ENCODE peak calls at places on chromosomes 13 and 19, in eight cellular contexts. X is psoas muscle, K is fibroblast of the aortic adventitia, H is AG10803, W is ascending aorta, Y is kidney epithelial cell, I is cardiac fibroblast, V is epithelial cell of esophagus. A is an unnamed sample.
A peak's percentile ranks its signal among the peaks of the same experiment; 100 is the strongest.

GRCh38 chr19:4431808-4432674 is 25.6 kb downstream of the UBXN6 start:
- DNase-seq in X (no peak), K (no peak), H (no peak), W (no peak), Y (no peak), I (no peak), V (no peak), A (no peak)

GRCh38 chr19:5955638-5955935 is 22.4 kb downstream of the RANBP3 start:
- DNase-seq in X (no peak), K (peak; percentile 65), H (peak; percentile 72), W (no peak), Y (no peak), I (no peak), V (no peak), A (no peak)

GRCh38 chr13:45362939-45363338 is 22.0 kb upstream of the TPT1 start:
- DNase-seq in X (no peak), K (no peak), H (no peak), W (no peak), Y (no peak), I (no peak), V (no peak), A (no peak)

GRCh38 chr13:84121456-84121855 is 239.2 kb upstream of the SLITRK1 start:
- DNase-seq in X (no peak), K (peak; percentile 43), H (peak; percentile 38), W (no peak), Y (no peak), I (peak; percentile 20), V (peak; percentile 80), A (no peak)

GRCh38 chr13:77696006-77696862 is 1.3 kb upstream of the SLAIN1 start:
- DNase-seq in X (no peak), K (no peak), H (no peak), W (no peak), Y (no peak), I (no peak), V (no peak), A (peak; percentile 3)

GRCh38 chr19:33047422-33047821 is 17.3 kb downstream of the RHPN2 start:
- DNase-seq in X (no peak), K (peak; percentile 7), H (no peak), W (no peak), Y (peak; percentile 61), I (no peak), V (peak; percentile 96), A (peak; percentile 99)

GRCh38 chr13:42392706-42393572 is 121.0 kb downstream of the AKAP11 start:
- DNase-seq in X (no peak), K (peak; percentile 11), H (no peak), W (no peak), Y (no peak), I (no peak), V (peak; percentile 7), A (peak; percentile 50)

GRCh38 chr13:37134411-37135041 is 29.1 kb upstream of the CSNK1A1L start:
- DNase-seq in X (no peak), K (peak; percentile 95), H (peak; percentile 93), W (no peak), Y (peak; percentile 32), I (peak; percentile 96), V (no peak), A (no peak)

GRCh38 chr19:30204721-30205120 is 167.5 kb upstream of the ZNF536 start:
- DNase-seq in X (no peak), K (no peak), H (no peak), W (no peak), Y (no peak), I (no peak), V (no peak), A (no peak)

GRCh38 chr13:50191004-50191403 is 175.8 kb downstream of the KCNRG start:
- DNase-seq in X (no peak), K (no peak), H (no peak), W (no peak), Y (no peak), I (no peak), V (no peak), A (no peak)

GRCh38 chr13:46885018-46885417 is 11.8 kb downstream of the HTR2A start:
- DNase-seq in X (no peak), K (no peak), H (no peak), W (no peak), Y (peak; percentile 54), I (no peak), V (peak; percentile 40), A (no peak)

GRCh38 chr13:85896516-85897450 is 97.6 kb upstream of the SLITRK6 start:
- DNase-seq in X (no peak), K (no peak), H (no peak), W (no peak), Y (no peak), I (no peak), V (peak; percentile 98), A (no peak)

GRCh38 chr13:84037937-84038464 is 155.7 kb upstream of the SLITRK1 start:
- DNase-seq in X (no peak), K (no peak), H (no peak), W (no peak), Y (no peak), I (no peak), V (no peak), A (no peak)

GRCh38 chr13:46396341-46396740 is 9.3 kb upstream of the RUBCNL start:
- DNase-seq in X (no peak), K (no peak), H (peak; percentile 12), W (no peak), Y (no peak), I (no peak), V (no peak), A (no peak)

GRCh38 chr13:47175172-47175806 is 278.4 kb upstream of the HTR2A start:
- DNase-seq in X (no peak), K (peak; percentile 76), H (peak; percentile 86), W (no peak), Y (peak; percentile 52), I (peak; percentile 65), V (peak; percentile 54), A (no peak)

GRCh38 chr13:31322025-31322424 is 122.2 kb downstream of the B3GLCT start:
- DNase-seq in X (peak; percentile 67), K (peak; percentile 71), H (peak; percentile 29), W (no peak), Y (no peak), I (peak; percentile 92), V (peak; percentile 85), A (no peak)

DNA sequence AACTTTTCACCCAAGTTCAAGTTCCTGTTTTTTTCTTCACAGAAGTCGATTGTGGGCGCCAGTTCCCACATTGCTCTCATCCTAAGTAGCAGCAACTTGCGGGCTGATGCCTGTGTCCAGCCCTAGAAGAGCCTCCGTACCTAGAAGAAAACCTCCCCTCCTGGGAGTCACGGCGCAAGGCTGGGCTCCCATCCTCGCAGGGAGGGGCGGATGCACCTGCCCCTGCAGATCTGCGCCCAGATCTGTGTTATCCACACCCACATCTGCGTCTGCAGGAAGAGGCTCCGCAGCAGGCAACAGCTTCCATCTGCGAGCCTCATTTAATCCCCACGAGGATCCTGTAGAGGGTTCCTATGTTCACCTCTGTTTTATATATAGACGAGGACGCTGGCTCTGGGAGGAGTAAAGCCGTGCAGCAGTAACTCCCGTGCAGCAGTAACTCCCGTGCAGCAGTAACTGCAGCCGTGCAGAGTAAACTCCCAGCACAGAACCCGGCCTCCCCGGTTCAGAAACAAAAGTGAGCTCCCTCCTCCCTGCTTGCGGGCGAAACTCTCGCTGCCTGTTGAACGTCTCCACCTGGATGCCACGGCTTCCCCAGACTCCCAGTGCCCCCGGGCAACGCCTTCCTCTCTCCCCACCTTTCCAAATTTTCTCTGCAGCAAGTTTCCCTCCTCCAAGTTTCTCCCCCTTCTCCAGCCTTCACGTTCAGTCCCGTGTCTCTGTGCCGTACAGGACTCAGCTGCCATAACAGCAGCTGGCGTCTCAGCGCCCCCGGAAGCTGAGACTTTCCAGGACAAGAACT is 23.5 kb upstream of the LAIR1 start:
- DNase-seq in X (no peak), K (no peak), H (no peak), W (no peak), Y (no peak), I (no peak), V (no peak), A (peak; percentile 14)
- H3K4me3 ChIP-seq in X (peak overlapping the region; percentile 46), K (peak overlapping the region; percentile 37), H (peak overlapping the region; percentile 38), W (no peak overlapping the region), Y (peak overlapping the region; percentile 9), I (no peak overlapping the region), V (no peak overlapping the region), A (no peak overlapping the region)

GRCh38 chr13:33279898-33280549 is 5.5 kb downstream of the STARD13 start:
- DNase-seq in X (no peak), K (peak; percentile 54), H (peak; percentile 76), W (no peak), Y (peak; percentile 84), I (peak; percentile 64), V (peak; percentile 96), A (no peak)
- H3K4me3 ChIP-seq in X (peak overlapping the region; percentile 20), K (no peak overlapping the region), H (no peak overlapping the region), W (no peak overlapping the region), Y (no peak overlapping the region), I (no peak overlapping the region), V (no peak overlapping the region), A (no peak overlapping the region)

GRCh38 chr13:109568273-109568900 is 218.0 kb downstream of the IRS2 start:
- DNase-seq in X (no peak), K (no peak), H (no peak), W (no peak), Y (no peak), I (no peak), V (no peak), A (peak; percentile 58)

GRCh38 chr13:109565877-109566276 is 220.5 kb downstream of the IRS2 start:
- DNase-seq in X (no peak), K (no peak), H (no peak), W (no peak), Y (no peak), I (no peak), V (no peak), A (no peak)

GRCh38 chr13:109572389-109572788 is 214.0 kb downstream of the IRS2 start:
- DNase-seq in X (no peak), K (no peak), H (no peak), W (no peak), Y (no peak), I (no peak), V (no peak), A (no peak)

GRCh38 chr13:109567315-109567714 is 219.1 kb downstream of the IRS2 start:
- DNase-seq in X (no peak), K (no peak), H (peak; percentile 11), W (no peak), Y (no peak), I (no peak), V (no peak), A (no peak)

DNA sequence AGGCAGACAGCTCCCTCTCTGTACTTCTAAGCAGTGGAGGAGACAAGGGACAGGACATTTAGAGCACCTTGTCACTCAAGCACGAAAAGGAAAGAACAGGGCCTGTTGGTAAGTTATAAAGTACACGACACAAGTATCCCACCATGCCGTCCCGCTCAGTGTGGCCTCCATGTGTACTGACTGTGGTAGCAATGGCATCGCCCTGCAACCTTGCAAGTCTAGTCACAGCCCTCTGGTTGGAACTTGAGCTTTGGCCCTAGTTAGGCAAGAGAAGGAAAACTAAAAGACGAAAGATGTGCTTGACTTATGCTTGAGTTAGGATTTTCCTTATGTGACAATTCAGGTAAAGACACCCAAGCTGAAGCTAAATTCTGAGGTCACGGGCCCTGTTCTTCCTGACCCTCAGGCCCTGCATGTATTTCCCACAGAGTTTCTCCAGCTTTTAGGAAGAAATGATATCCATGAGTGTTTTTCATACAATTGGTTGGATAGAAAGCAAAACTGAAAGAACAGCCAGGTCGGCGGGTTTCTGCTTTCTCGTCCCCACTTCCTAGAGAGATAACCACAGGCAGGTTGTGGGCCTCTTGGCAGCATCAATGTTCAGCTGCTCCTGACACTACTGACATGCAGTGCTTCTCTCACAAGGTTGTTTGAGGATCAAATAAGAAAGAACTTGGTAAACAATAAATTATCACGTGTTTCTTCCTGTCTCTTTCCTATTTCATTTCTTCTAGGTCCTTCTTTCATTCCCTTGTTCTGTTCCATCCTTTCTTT is 216.3 kb downstream of the IRS2 start:
- DNase-seq in X (no peak), K (no peak), H (no peak), W (no peak), Y (no peak), I (no peak), V (no peak), A (peak; percentile 85)
- H3K4me3 ChIP-seq in X (no peak overlapping the region), K (no peak overlapping the region), H (no peak overlapping the region), W (no peak overlapping the region), Y (no peak overlapping the region), I (no peak overlapping the region), V (no peak overlapping the region), A (no peak overlapping the region)

GRCh38 chr13:21670006-21670882 is 629 bp upstream of the FGF9 start:
- DNase-seq in X (peak; percentile 66), K (peak; percentile 42), H (peak; percentile 38), W (no peak), Y (no peak), I (peak; percentile 51), V (peak; percentile 58), A (peak; percentile 42)
- H3K4me3 ChIP-seq in X (peak overlapping the region; percentile 79), K (peak overlapping the region; percentile 67), H (peak overlapping the region; percentile 63), W (peak overlapping the region; percentile 67), Y (peak overlapping the region; percentile 49), I (peak overlapping the region; percentile 53), V (peak overlapping the region; percentile 61), A (peak overlapping the region; percentile 54)